ENCODE peak calls at places on chromosomes 7 and 10, in four cellular contexts. R, H, F and D are unnamed samples.
A peak's percentile ranks its signal among the peaks of the same experiment; 100 is the strongest.

GRCh38 chr7:131606346-131607290 is 50.2 kb upstream of the PODXL start:
- DNase-seq in R (no peak), H (no peak), F (no peak), D (no peak)

GRCh38 chr7:148964510-148965267 is 63.6 kb downstream of the PDIA4 start:
- DNase-seq in R (no peak), H (no peak), F (no peak), D (peak; percentile 27)

GRCh38 chr7:29900745-29901144 is 88.9 kb downstream of the SCRN1 start:
- DNase-seq in R (no peak), H (no peak), F (no peak), D (no peak)

GRCh38 chr7:1961776-1962276 is 270.9 kb downstream of the MAD1L1 start:
- DNase-seq in R (no peak), H (peak; percentile 49), F (peak; percentile 64), D (no peak)

GRCh38 chr7:14717711-14718304 is 184.7 kb downstream of the DGKB start:
- DNase-seq in R (no peak), H (no peak), F (no peak), D (no peak)

GRCh38 chr10:104142081-104142480 is 20.1 kb downstream of the SFR1 start:
- DNase-seq in R (no peak), H (no peak), F (no peak), D (no peak)

GRCh38 chr7:114979388-114979787 is 57.5 kb downstream of the MDFIC start:
- DNase-seq in R (no peak), H (peak; percentile 10), F (no peak), D (no peak)

GRCh38 chr7:38862666-38863065 is 46.3 kb downstream of the VPS41 start:
- DNase-seq in R (no peak), H (no peak), F (no peak), D (no peak)

GRCh38 chr10:104104926-104105325 is 17.0 kb upstream of the SFR1 start:
- DNase-seq in R (no peak), H (no peak), F (no peak), D (no peak)

GRCh38 chr7:129990403-129991192 is 37.8 kb upstream of the UBE2H start:
- DNase-seq in R (no peak), H (no peak), F (no peak), D (no peak)

GRCh38 chr7:131897016-131897789 is 340.8 kb upstream of the PODXL start:
- DNase-seq in R (peak; percentile 17), H (peak; percentile 12), F (no peak), D (no peak)

GRCh38 chr10:9254353-9254752 is 1199.9 kb downstream of the GATA3 start:
- DNase-seq in R (no peak), H (no peak), F (no peak), D (no peak)

GRCh38 chr7:116706668-116707126 is 34.7 kb downstream of the MET start:
- DNase-seq in R (no peak), H (peak; percentile 81), F (no peak), D (no peak)

GRCh38 chr10:59872892-59873463 is 33.4 kb downstream of the CCDC6 start:
- DNase-seq in R (no peak), H (no peak), F (no peak), D (no peak)

GRCh38 chr10:47183726-47184084 is 116.3 kb upstream of the GDF10 start:
- DNase-seq in R (no peak), H (no peak), F (no peak), D (no peak)

GRCh38 chr10:4645836-4646235 is 180.2 kb upstream of the AKR1E2 start:
- DNase-seq in R (no peak), H (no peak), F (no peak), D (no peak)

GRCh38 chr7:25995216-25995615 is 156.8 kb upstream of the NFE2L3 start:
- DNase-seq in R (no peak), H (no peak), F (no peak), D (no peak)

GRCh38 chr7:99038086-99038855 is 105.6 kb downstream of the SMURF1 start:
- DNase-seq in R (no peak), H (no peak), F (no peak), D (no peak)

GRCh38 chr7:88664630-88665233 is 94.8 kb upstream of the ZNF804B start:
- DNase-seq in R (peak; percentile 19), H (peak; percentile 4), F (no peak), D (no peak)

GRCh38 chr7:104445393-104445792 is 117.0 kb downstream of the LHFPL3 start:
- DNase-seq in R (no peak), H (no peak), F (no peak), D (no peak)

GRCh38 chr7:150453186-150453585 is 2.8 kb downstream of the GIMAP8 start:
- DNase-seq in R (no peak), H (no peak), F (no peak), D (no peak)

GRCh38 chr10:109959571-109960145 is 36.3 kb upstream of the XPNPEP1 start:
- DNase-seq in R (no peak), H (no peak), F (no peak), D (no peak)

GRCh38 chr10:132918617-132919373 is 23.6 kb downstream of the CFAP46 start:
- DNase-seq in R (no peak), H (no peak), F (no peak), D (no peak)

GRCh38 chr10:5654218-5654755 is 12.1 kb downstream of the ASB13 start:
- DNase-seq in R (no peak), H (no peak), F (no peak), D (no peak)

GRCh38 chr7:22677680-22678079 is 49.3 kb upstream of the IL6 start:
- DNase-seq in R (no peak), H (no peak), F (no peak), D (no peak)

GRCh38 chr7:44235066-44235465 is 34.3 kb downstream of the YKT6 start:
- DNase-seq in R (no peak), H (no peak), F (no peak), D (no peak)

GRCh38 chr7:1564603-1565022 is 5.2 kb downstream of the PSMG3 start:
- DNase-seq in R (no peak), H (no peak), F (no peak), D (no peak)

DNA sequence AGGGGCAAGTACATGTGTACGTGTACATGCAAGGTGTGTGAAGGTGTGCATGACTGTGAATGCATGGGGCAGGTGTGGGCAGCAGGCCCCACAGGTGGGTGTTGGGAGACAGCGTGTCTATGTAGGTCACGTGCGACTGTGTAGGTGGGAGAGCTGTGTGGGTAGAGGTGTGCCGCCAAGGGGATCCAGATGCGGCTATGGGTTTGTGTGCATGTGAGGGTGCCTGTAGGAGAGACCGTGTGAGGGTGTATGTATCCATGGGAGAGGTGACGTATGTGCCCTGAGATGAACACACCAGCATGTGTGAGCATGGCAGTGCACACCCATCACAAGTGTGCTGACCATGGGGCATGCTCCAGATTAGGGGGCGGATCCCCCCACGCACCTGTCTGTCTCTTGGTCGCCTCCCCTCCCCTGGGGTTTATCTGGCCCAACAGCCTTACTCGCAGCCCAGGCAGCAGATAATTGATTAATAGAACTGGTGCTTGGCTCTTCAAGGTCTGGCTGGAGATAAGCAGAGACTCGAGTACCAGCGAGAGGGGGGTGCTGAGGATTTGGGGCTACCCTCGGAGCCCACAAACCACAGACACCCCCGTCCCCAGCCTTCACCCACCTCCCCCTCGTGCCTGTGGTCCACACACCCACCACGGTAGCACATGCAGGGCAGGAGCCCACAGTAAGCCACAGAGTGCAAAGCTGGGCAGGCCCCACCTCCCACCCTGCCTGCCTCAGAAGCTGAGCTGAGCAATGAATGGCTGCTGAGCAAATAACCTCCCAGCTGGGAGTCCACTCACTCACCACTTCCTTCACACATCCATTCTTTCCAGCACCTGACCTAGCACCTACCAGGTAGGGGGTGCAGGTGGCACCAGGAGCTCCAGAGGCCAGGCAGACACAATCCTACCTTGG is 41.4 kb upstream of the ZMIZ1 start:
- DNase-seq in R (no peak), H (no peak), F (no peak), D (peak; percentile 76)
- TF ChIP-seq EGR1 in R (no peak), H (no peak), F (no peak), D (peak; percentile 51)

GRCh38 chr7:19145429-19146201 is 394 bp upstream of the FERD3L start:
- DNase-seq in R (peak; percentile 73), H (no peak), F (no peak), D (no peak)

GRCh38 chr7:19146699-19147098 is 1.5 kb upstream of the FERD3L start:
- DNase-seq in R (no peak), H (no peak), F (no peak), D (no peak)

GRCh38 chr7:19139706-19140327 is 5.4 kb downstream of the FERD3L start:
- DNase-seq in R (no peak), H (no peak), F (no peak), D (no peak)

GRCh38 chr7:19143930-19144574 is 1.2 kb downstream of the FERD3L start:
- DNase-seq in R (no peak), H (no peak), F (no peak), D (no peak)

GRCh38 chr7:19144661-19145428 is at the start of gene FERD3L:
- DNase-seq in R (no peak), H (no peak), F (no peak), D (no peak)
- TF ChIP-seq ATF3 in R (no peak), H (no peak), F (no peak), D (no peak)

GRCh38 chr10:69757553-69758309 is 44.0 kb upstream of the COL13A1 start:
- DNase-seq in R (no peak), H (no peak), F (no peak), D (no peak)
- TF ChIP-seq EGR1 in R (no peak), H (no peak), F (no peak), D (no peak)

GRCh38 chr7:12637328-12637727 is 50.1 kb upstream of the ARL4A start:
- DNase-seq in R (no peak), H (no peak), F (no peak), D (no peak)

GRCh38 chr7:12640299-12641096 is 46.9 kb upstream of the ARL4A start:
- DNase-seq in R (no peak), H (no peak), F (no peak), D (no peak)

GRCh38 chr7:12641196-12641595 is 46.2 kb upstream of the ARL4A start:
- DNase-seq in R (no peak), H (no peak), F (no peak), D (no peak)

GRCh38 chr7:12637819-12638592 is 49.4 kb upstream of the ARL4A start:
- DNase-seq in R (no peak), H (no peak), F (no peak), D (no peak)

DNA sequence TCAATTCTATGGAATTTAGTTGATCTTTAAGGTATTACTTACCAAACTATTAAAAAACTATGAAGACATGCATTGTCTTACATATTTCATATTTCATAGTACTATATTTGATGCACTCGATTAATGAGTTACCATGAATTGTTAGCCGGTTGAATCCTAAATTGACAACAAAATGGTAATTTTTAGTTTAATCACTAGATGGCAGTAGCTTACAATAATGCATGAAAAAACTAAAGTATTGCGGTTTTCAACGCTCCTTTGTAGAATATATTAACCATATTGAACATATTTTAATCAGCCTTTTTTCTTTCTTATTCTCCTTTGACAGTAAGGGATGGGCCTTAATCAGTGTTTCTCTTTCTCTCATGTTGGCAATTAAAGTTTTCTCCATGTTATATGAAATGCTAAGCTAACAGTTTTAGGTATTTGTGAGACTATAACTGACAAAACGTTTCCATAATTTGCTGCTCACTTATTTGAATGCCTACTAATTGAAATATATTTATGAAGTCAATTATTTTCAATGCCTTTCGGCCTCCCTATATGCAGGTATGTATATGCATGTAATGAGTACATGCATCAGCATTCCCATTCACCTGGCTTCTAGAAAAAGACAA is 48.5 kb upstream of the ARL4A start:
- DNase-seq in R (no peak), H (peak; percentile 36), F (no peak), D (peak; percentile 25)
- TF ChIP-seq ATF3 in R (no peak), H (no peak), F (no peak), D (no peak)